ENCODE peak calls at places on chromosome 2, in six cellular contexts. One of them, this sample, is unnamed.

GRCh38 chr2:100409461-100409860 is 8.0 kb downstream of the CHST10 start:
- DNase-seq in tibial nerve: no peak
- DNase-seq in upper lobe of right lung: no peak
- DNase-seq in WERI-Rb-1: no peak
- DNase-seq in omental fat pad: no peak
- DNase-seq in AG10803: no peak
- DNase-seq in this sample: no peak

GRCh38 chr2:204504594-204504993 is 40.7 kb upstream of the PARD3B start:
- DNase-seq in tibial nerve: no peak
- DNase-seq in upper lobe of right lung: no peak
- DNase-seq in WERI-Rb-1: no peak
- DNase-seq in omental fat pad: no peak
- DNase-seq in AG10803: no peak
- DNase-seq in this sample: no peak

GRCh38 chr2:106163948-106164580 is 30.0 kb downstream of the UXS1 start:
- DNase-seq in tibial nerve: no peak
- DNase-seq in upper lobe of right lung: no peak
- DNase-seq in WERI-Rb-1: no peak
- DNase-seq in omental fat pad: no peak
- DNase-seq in AG10803: no peak
- DNase-seq in this sample: no peak

GRCh38 chr2:57185568-57185967 is 861.0 kb upstream of the VRK2 start:
- DNase-seq in tibial nerve: no peak
- DNase-seq in upper lobe of right lung: no peak
- DNase-seq in WERI-Rb-1: no peak
- DNase-seq in omental fat pad: no peak
- DNase-seq in AG10803: no peak
- DNase-seq in this sample: no peak

GRCh38 chr2:96147593-96148201 is 2.5 kb upstream of the DUSP2 start:
- DNase-seq in tibial nerve: no peak
- DNase-seq in upper lobe of right lung: peak
- DNase-seq in WERI-Rb-1: peak
- DNase-seq in omental fat pad: no peak
- DNase-seq in AG10803: no peak
- DNase-seq in this sample: no peak

GRCh38 chr2:26679857-26680256 is 12.7 kb upstream of the KCNK3 start:
- DNase-seq in tibial nerve: no peak
- DNase-seq in upper lobe of right lung: peak
- DNase-seq in WERI-Rb-1: peak
- DNase-seq in omental fat pad: no peak
- DNase-seq in AG10803: no peak
- DNase-seq in this sample: no peak

GRCh38 chr2:46320141-46320567 is 22.9 kb downstream of the EPAS1 start:
- DNase-seq in tibial nerve: no peak
- DNase-seq in upper lobe of right lung: no peak
- DNase-seq in WERI-Rb-1: no peak
- DNase-seq in omental fat pad: no peak
- DNase-seq in AG10803: peak
- DNase-seq in this sample: no peak

GRCh38 chr2:111617299-111617803 is 266.6 kb downstream of the ANAPC1 start:
- DNase-seq in tibial nerve: no peak
- DNase-seq in upper lobe of right lung: no peak
- DNase-seq in WERI-Rb-1: no peak
- DNase-seq in omental fat pad: no peak
- DNase-seq in AG10803: peak
- DNase-seq in this sample: no peak

GRCh38 chr2:173657996-173658717 is 303.5 kb downstream of the CDCA7 start:
- DNase-seq in tibial nerve: no peak
- DNase-seq in upper lobe of right lung: no peak
- DNase-seq in WERI-Rb-1: no peak
- DNase-seq in omental fat pad: no peak
- DNase-seq in AG10803: peak
- DNase-seq in this sample: no peak

GRCh38 chr2:69509011-69509749 is 71.9 kb upstream of the NFU1 start:
- DNase-seq in tibial nerve: no peak
- DNase-seq in upper lobe of right lung: no peak
- DNase-seq in WERI-Rb-1: no peak
- DNase-seq in omental fat pad: no peak
- DNase-seq in AG10803: peak
- DNase-seq in this sample: no peak

GRCh38 chr2:134395779-134396178 is 141.9 kb downstream of the MGAT5 start:
- DNase-seq in tibial nerve: no peak
- DNase-seq in upper lobe of right lung: no peak
- DNase-seq in WERI-Rb-1: no peak
- DNase-seq in omental fat pad: no peak
- DNase-seq in AG10803: peak
- DNase-seq in this sample: no peak

GRCh38 chr2:99811544-99811943 is 321.7 kb upstream of the REV1 start:
- DNase-seq in tibial nerve: no peak
- DNase-seq in upper lobe of right lung: no peak
- DNase-seq in WERI-Rb-1: no peak
- DNase-seq in omental fat pad: no peak
- DNase-seq in AG10803: peak
- DNase-seq in this sample: no peak

GRCh38 chr2:67709835-67710234 is 312.7 kb downstream of the ETAA1 start:
- DNase-seq in tibial nerve: no peak
- DNase-seq in upper lobe of right lung: no peak
- DNase-seq in WERI-Rb-1: no peak
- DNase-seq in omental fat pad: no peak
- DNase-seq in AG10803: no peak
- DNase-seq in this sample: no peak

GRCh38 chr2:149465873-149466272 is 121.7 kb downstream of the MMADHC start:
- DNase-seq in tibial nerve: no peak
- DNase-seq in upper lobe of right lung: no peak
- DNase-seq in WERI-Rb-1: no peak
- DNase-seq in omental fat pad: no peak
- DNase-seq in AG10803: no peak
- DNase-seq in this sample: no peak

GRCh38 chr2:70717431-70718038 is 50.5 kb downstream of the ADD2 start:
- DNase-seq in tibial nerve: no peak
- DNase-seq in upper lobe of right lung: no peak
- DNase-seq in WERI-Rb-1: no peak
- DNase-seq in omental fat pad: no peak
- DNase-seq in AG10803: no peak
- DNase-seq in this sample: no peak

GRCh38 chr2:241490444-241490760 is 18.0 kb downstream of the STK25 start:
- DNase-seq in tibial nerve: no peak
- DNase-seq in upper lobe of right lung: no peak
- DNase-seq in WERI-Rb-1: no peak
- DNase-seq in omental fat pad: no peak
- DNase-seq in AG10803: no peak
- DNase-seq in this sample: no peak

GRCh38 chr2:98012561-98012979 is 16.8 kb upstream of the TMEM131 start:
- DNase-seq in tibial nerve: no peak
- DNase-seq in upper lobe of right lung: no peak
- DNase-seq in WERI-Rb-1: no peak
- DNase-seq in omental fat pad: no peak
- DNase-seq in AG10803: no peak
- DNase-seq in this sample: no peak

GRCh38 chr2:43186679-43187374 is 39.6 kb downstream of the ZFP36L2 start:
- DNase-seq in tibial nerve: peak
- DNase-seq in upper lobe of right lung: no peak
- DNase-seq in WERI-Rb-1: peak
- DNase-seq in omental fat pad: no peak
- DNase-seq in AG10803: no peak
- DNase-seq in this sample: no peak

GRCh38 chr2:169362346-169363026 is at the start of gene LRP2:
- DNase-seq in tibial nerve: no peak
- DNase-seq in upper lobe of right lung: peak
- DNase-seq in WERI-Rb-1: peak
- DNase-seq in omental fat pad: no peak
- DNase-seq in AG10803: no peak
- DNase-seq in this sample: no peak

GRCh38 chr2:71940695-71941094 is 207.0 kb downstream of the CYP26B1 start:
- DNase-seq in tibial nerve: no peak
- DNase-seq in upper lobe of right lung: peak
- DNase-seq in WERI-Rb-1: no peak
- DNase-seq in omental fat pad: no peak
- DNase-seq in AG10803: no peak
- DNase-seq in this sample: no peak

GRCh38 chr2:30694286-30695055 is 112.8 kb downstream of the CAPN13 start:
- DNase-seq in tibial nerve: peak
- DNase-seq in upper lobe of right lung: no peak
- DNase-seq in WERI-Rb-1: no peak
- DNase-seq in omental fat pad: no peak
- DNase-seq in AG10803: peak
- DNase-seq in this sample: no peak

GRCh38 chr2:196853301-196854087 is 44.3 kb upstream of the C2orf66 start:
- DNase-seq in tibial nerve: no peak
- DNase-seq in upper lobe of right lung: no peak
- DNase-seq in WERI-Rb-1: no peak
- DNase-seq in omental fat pad: no peak
- DNase-seq in AG10803: no peak
- DNase-seq in this sample: no peak

GRCh38 chr2:43884674-43885073 is 45.9 kb downstream of the ABCG8 start:
- DNase-seq in tibial nerve: no peak
- DNase-seq in upper lobe of right lung: no peak
- DNase-seq in WERI-Rb-1: no peak
- DNase-seq in omental fat pad: no peak
- DNase-seq in AG10803: no peak
- DNase-seq in this sample: no peak

GRCh38 chr2:130827502-130828251 is 9.0 kb upstream of the ARHGEF4 start:
- DNase-seq in tibial nerve: no peak
- DNase-seq in upper lobe of right lung: no peak
- DNase-seq in WERI-Rb-1: no peak
- DNase-seq in omental fat pad: no peak
- DNase-seq in AG10803: peak
- DNase-seq in this sample: no peak

GRCh38 chr2:121944072-121944829 is 188.8 kb downstream of the TSN start:
- DNase-seq in tibial nerve: peak
- DNase-seq in upper lobe of right lung: no peak
- DNase-seq in WERI-Rb-1: no peak
- DNase-seq in omental fat pad: no peak
- DNase-seq in AG10803: peak
- DNase-seq in this sample: no peak

GRCh38 chr2:110852541-110853263 is 120.3 kb downstream of the ACOXL start:
- DNase-seq in tibial nerve: no peak
- DNase-seq in upper lobe of right lung: no peak
- DNase-seq in WERI-Rb-1: no peak
- DNase-seq in omental fat pad: no peak
- DNase-seq in AG10803: no peak
- DNase-seq in this sample: no peak

GRCh38 chr2:96913398-96914202 is 43.7 kb upstream of the SEMA4C start:
- DNase-seq in tibial nerve: no peak
- DNase-seq in upper lobe of right lung: no peak
- DNase-seq in WERI-Rb-1: no peak
- DNase-seq in omental fat pad: no peak
- DNase-seq in AG10803: no peak
- DNase-seq in this sample: no peak

GRCh38 chr2:129255610-129256313 is 723.7 kb upstream of the RAB6C start:
- DNase-seq in tibial nerve: no peak
- DNase-seq in upper lobe of right lung: no peak
- DNase-seq in WERI-Rb-1: no peak
- DNase-seq in omental fat pad: no peak
- DNase-seq in AG10803: no peak
- DNase-seq in this sample: no peak

GRCh38 chr2:129256642-129257041 is 722.8 kb upstream of the RAB6C start:
- DNase-seq in tibial nerve: no peak
- DNase-seq in upper lobe of right lung: no peak
- DNase-seq in WERI-Rb-1: no peak
- DNase-seq in omental fat pad: no peak
- DNase-seq in AG10803: no peak
- DNase-seq in this sample: no peak

GRCh38 chr2:129254718-129255117 is 724.7 kb upstream of the RAB6C start:
- DNase-seq in tibial nerve: no peak
- DNase-seq in upper lobe of right lung: no peak
- DNase-seq in WERI-Rb-1: no peak
- DNase-seq in omental fat pad: no peak
- DNase-seq in AG10803: no peak
- DNase-seq in this sample: no peak

GRCh38 chr2:129252781-129253460 is 726.5 kb upstream of the RAB6C start:
- DNase-seq in tibial nerve: no peak
- DNase-seq in upper lobe of right lung: peak
- DNase-seq in WERI-Rb-1: no peak
- DNase-seq in omental fat pad: no peak
- DNase-seq in AG10803: no peak
- DNase-seq in this sample: no peak

DNA sequence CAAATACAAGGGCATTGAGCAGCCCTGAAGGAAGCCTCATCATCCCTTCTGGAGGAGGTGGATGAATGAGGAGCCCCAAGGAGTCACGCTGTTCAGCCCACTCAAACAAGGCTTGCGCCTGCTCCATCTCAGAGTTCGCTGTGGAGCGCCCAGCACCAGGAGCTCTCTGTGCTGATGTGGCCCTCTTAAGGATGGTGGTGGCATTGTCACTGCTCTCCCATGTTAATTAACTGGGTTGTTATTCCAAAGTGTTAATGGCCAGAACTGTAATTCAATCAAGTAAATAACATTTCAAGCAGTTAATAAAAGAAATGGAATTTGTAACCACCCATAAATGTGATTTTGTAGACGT is 726.0 kb upstream of the RAB6C start:
- DNase-seq in tibial nerve: no peak
- DNase-seq in upper lobe of right lung: no peak
- DNase-seq in WERI-Rb-1: peak
- DNase-seq in omental fat pad: no peak
- DNase-seq in AG10803: no peak
- DNase-seq in this sample: no peak
- TF ChIP-seq CTCF in tibial nerve: peak
- TF ChIP-seq CTCF in upper lobe of right lung: peak
- TF ChIP-seq CTCF in WERI-Rb-1: peak
- TF ChIP-seq CTCF in omental fat pad: no peak
- TF ChIP-seq CTCF in AG10803: peak
- TF ChIP-seq CTCF in this sample: no peak

GRCh38 chr2:28621172-28622100 is 125.6 kb downstream of the PLB1 start:
- DNase-seq in tibial nerve: peak
- DNase-seq in upper lobe of right lung: peak
- DNase-seq in WERI-Rb-1: peak
- DNase-seq in omental fat pad: no peak
- DNase-seq in AG10803: peak
- DNase-seq in this sample: no peak
- TF ChIP-seq CTCF in tibial nerve: no peak
- TF ChIP-seq CTCF in upper lobe of right lung: peak
- TF ChIP-seq CTCF in WERI-Rb-1: peak
- TF ChIP-seq CTCF in omental fat pad: no peak
- TF ChIP-seq CTCF in AG10803: peak
- TF ChIP-seq CTCF in this sample: no peak

DNA sequence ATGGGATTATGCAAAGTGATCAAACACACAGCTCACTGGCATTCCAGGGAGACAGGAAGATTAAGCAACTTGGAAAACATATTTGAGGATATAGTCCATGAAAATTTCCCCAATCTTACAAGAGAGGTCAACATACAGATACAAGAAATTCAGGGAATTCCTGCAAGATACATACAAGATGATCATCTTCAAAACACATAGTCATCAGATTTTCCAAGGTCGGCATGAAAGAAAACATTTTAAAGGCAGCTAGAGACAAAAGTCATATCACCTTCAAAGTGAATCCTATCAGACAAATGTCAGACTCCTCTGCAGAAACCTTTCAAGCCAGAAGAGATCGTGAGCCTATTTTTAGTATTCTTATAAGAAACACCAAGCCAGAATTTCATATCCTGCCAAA is 1188.5 kb downstream of the LRP1B start:
- DNase-seq in tibial nerve: no peak
- DNase-seq in upper lobe of right lung: no peak
- DNase-seq in WERI-Rb-1: no peak
- DNase-seq in omental fat pad: no peak
- DNase-seq in AG10803: no peak
- DNase-seq in this sample: no peak
- TF ChIP-seq CTCF in tibial nerve: no peak
- TF ChIP-seq CTCF in upper lobe of right lung: no peak
- TF ChIP-seq CTCF in WERI-Rb-1: no peak
- TF ChIP-seq CTCF in omental fat pad: no peak
- TF ChIP-seq CTCF in AG10803: no peak
- TF ChIP-seq CTCF in this sample: no peak

GRCh38 chr2:180604077-180604476 is 376.3 kb upstream of the UBE2E3 start:
- DNase-seq in tibial nerve: no peak
- DNase-seq in upper lobe of right lung: no peak
- DNase-seq in WERI-Rb-1: peak
- DNase-seq in omental fat pad: no peak
- DNase-seq in AG10803: no peak
- DNase-seq in this sample: no peak
- TF ChIP-seq CTCF in tibial nerve: no peak
- TF ChIP-seq CTCF in upper lobe of right lung: no peak
- TF ChIP-seq CTCF in WERI-Rb-1: peak
- TF ChIP-seq CTCF in omental fat pad: no peak
- TF ChIP-seq CTCF in AG10803: peak
- TF ChIP-seq CTCF in this sample: peak

This sample was measured in D721Med.